ENCODE peak calls at places on chromosomes 6 and 20, in seven cellular contexts. U, R, D, Z, G, A and W are unnamed samples.
A peak's percentile ranks its signal among the peaks of the same experiment; 100 is the strongest.

GRCh38 chr6:30960907-30961673 is 20.3 kb downstream of the MUCL3 start:
- DNase-seq in U (no peak), R (no peak), D (peak; percentile 67), Z (peak; percentile 44), G (no peak), A (no peak), W (no peak)

GRCh38 chr6:25831532-25832306 is at the start of gene SLC17A1:
- DNase-seq in U (no peak), R (no peak), D (no peak), Z (no peak), G (no peak), A (no peak), W (no peak)

GRCh38 chr6:137315081-137315480 is 95.9 kb upstream of the IFNGR1 start:
- DNase-seq in U (no peak), R (no peak), D (no peak), Z (no peak), G (no peak), A (no peak), W (no peak)

GRCh38 chr20:43492101-43492500 is 15.4 kb upstream of the L3MBTL1 start:
- DNase-seq in U (no peak), R (no peak), D (no peak), Z (no peak), G (no peak), A (no peak), W (no peak)

GRCh38 chr20:44946266-44946852 is 13.8 kb downstream of the TOMM34 start:
- DNase-seq in U (no peak), R (no peak), D (no peak), Z (no peak), G (no peak), A (no peak), W (no peak)

GRCh38 chr6:141669141-141669540 is 463.6 kb upstream of the GJE1 start:
- DNase-seq in U (no peak), R (no peak), D (no peak), Z (no peak), G (no peak), A (no peak), W (no peak)

GRCh38 chr20:45972500-45973183 is 639 bp upstream of the ZNF335 start:
- DNase-seq in U (peak; percentile 96), R (no peak), D (peak; percentile 98), Z (no peak), G (peak; percentile 96), A (no peak), W (no peak)

GRCh38 chr6:169789944-169790927 is 38.8 kb downstream of the ERMARD start:
- DNase-seq in U (peak; percentile 84), R (peak; percentile 57), D (peak; percentile 92), Z (peak; percentile 68), G (peak; percentile 71), A (peak; percentile 85), W (peak; percentile 62)

GRCh38 chr6:3382399-3383279 is 74.2 kb downstream of the SLC22A23 start:
- DNase-seq in U (no peak), R (no peak), D (peak; percentile 58), Z (no peak), G (no peak), A (no peak), W (no peak)

GRCh38 chr6:125393449-125393858 is 91.7 kb upstream of the HDDC2 start:
- DNase-seq in U (no peak), R (no peak), D (no peak), Z (no peak), G (no peak), A (no peak), W (no peak)

GRCh38 chr6:89073014-89073620 is 7.4 kb upstream of the PNRC1 start:
- DNase-seq in U (no peak), R (no peak), D (no peak), Z (no peak), G (no peak), A (no peak), W (no peak)

GRCh38 chr20:35277531-35278395 is at the start of gene MMP24OS:
- DNase-seq in U (peak; percentile 95), R (peak; percentile 87), D (peak; percentile 94), Z (peak; percentile 91), G (peak; percentile 92), A (peak; percentile 93), W (peak; percentile 88)

GRCh38 chr20:59364611-59365010 is 64.2 kb downstream of the EDN3 start:
- DNase-seq in U (no peak), R (no peak), D (no peak), Z (no peak), G (peak; percentile 17), A (no peak), W (no peak)

GRCh38 chr20:34017610-34018009 is 23.9 kb downstream of the RALY start:
- DNase-seq in U (no peak), R (no peak), D (peak; percentile 92), Z (no peak), G (no peak), A (no peak), W (no peak)

GRCh38 chr20:34014878-34015277 is 21.2 kb downstream of the RALY start:
- DNase-seq in U (no peak), R (no peak), D (no peak), Z (no peak), G (no peak), A (no peak), W (no peak)

GRCh38 chr20:34016736-34017135 is 23.0 kb downstream of the RALY start:
- DNase-seq in U (no peak), R (no peak), D (no peak), Z (no peak), G (peak; percentile 18), A (no peak), W (no peak)

GRCh38 chr20:34013532-34013931 is 19.8 kb downstream of the RALY start:
- DNase-seq in U (no peak), R (no peak), D (no peak), Z (no peak), G (no peak), A (no peak), W (no peak)

DNA sequence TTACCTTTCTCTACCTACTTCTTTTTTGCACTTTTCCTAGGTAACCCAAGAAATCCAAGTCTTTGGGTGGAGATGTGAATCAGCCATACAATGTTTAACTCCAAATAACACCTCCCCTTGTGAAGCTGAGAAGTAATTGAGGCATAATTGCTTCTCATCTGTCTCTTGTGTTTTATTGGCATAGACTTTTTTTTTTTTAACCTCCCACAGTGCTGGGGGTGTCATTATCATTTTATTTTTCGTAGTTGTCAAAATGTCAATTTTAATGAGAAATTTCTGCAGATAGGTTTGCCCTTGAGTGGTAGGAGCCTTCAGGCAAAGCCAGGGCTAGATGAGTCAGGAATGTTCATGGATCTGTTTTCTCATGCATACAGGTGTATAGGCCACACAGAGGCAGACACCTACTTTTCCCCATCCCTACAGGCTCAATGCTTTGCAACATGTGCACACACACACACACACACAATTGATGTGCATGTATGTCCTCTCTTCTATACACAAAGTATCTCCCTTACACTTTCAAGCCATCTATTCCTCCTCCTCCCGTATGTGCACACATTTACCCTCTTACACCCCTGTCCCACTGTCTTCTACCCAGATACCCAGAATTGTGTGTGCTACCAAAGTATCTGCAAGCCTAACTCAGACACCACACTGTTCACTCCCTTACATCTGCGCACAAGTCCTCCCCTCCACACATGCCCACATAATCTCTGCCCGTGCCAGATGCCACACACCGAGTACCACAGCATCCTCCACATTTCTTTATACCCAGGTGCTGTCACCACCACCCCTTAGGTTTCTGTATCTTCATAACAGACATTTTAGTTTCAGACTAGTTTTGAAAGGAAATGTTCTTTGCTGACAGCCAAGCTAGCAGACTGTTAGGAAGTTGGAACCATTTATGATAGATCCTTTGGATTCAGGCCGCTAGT is 22.0 kb downstream of the RALY start:
- DNase-seq in U (no peak), R (no peak), D (no peak), Z (no peak), G (no peak), A (no peak), W (no peak)
- H3K4me1 ChIP-seq in U (peaks cover 75% of the 10 kb centered on the region), R (peaks cover 19% of the 10 kb centered on the region), D (peaks cover 14% of the 10 kb centered on the region), Z (peaks cover 17% of the 10 kb centered on the region), G (peaks cover 56% of the 10 kb centered on the region), A (peaks cover 12% of the 10 kb centered on the region), W (peaks cover 84% of the 10 kb centered on the region)

GRCh38 chr6:86586195-86586594 is 351.1 kb upstream of the HTR1E start:
- DNase-seq in U (no peak), R (no peak), D (no peak), Z (no peak), G (no peak), A (no peak), W (no peak)
- H3K9me3 ChIP-seq in U (peaks cover 16% of the 10 kb centered on the region), R (no peaks in the 10 kb centered on the region), D (no peaks in the 10 kb centered on the region), Z (peaks cover 3% of the 10 kb centered on the region), G (peaks cover 5% of the 10 kb centered on the region), A (no peaks in the 10 kb centered on the region), W (no peaks in the 10 kb centered on the region)

GRCh38 chr6:157017861-157018260 is 240.7 kb downstream of the ARID1B start:
- DNase-seq in U (no peak), R (no peak), D (peak; percentile 48), Z (no peak), G (no peak), A (no peak), W (no peak)
- H3K4me1 ChIP-seq in U (peaks cover 61% of the 10 kb centered on the region), R (peaks cover 11% of the 10 kb centered on the region), D (peaks cover 28% of the 10 kb centered on the region), Z (no peaks in the 10 kb centered on the region), G (peaks cover 7% of the 10 kb centered on the region), A (peaks cover 15% of the 10 kb centered on the region), W (peaks cover 15% of the 10 kb centered on the region)

GRCh38 chr20:22583773-22584629 is at the start of gene FOXA2:
- DNase-seq in U (no peak), R (peak; percentile 92), D (no peak), Z (peak; percentile 90), G (peak; percentile 93), A (no peak), W (no peak)

GRCh38 chr20:22579711-22580697 is 4.4 kb downstream of the FOXA2 start:
- DNase-seq in U (no peak), R (peak; percentile 62), D (no peak), Z (no peak), G (peak; percentile 74), A (no peak), W (no peak)

GRCh38 chr20:22582960-22583772 is 1.2 kb downstream of the FOXA2 start:
- DNase-seq in U (no peak), R (peak; percentile 40), D (peak; percentile 17), Z (no peak), G (peak; percentile 51), A (no peak), W (no peak)

GRCh38 chr20:22582386-22582959 is 1.9 kb downstream of the FOXA2 start:
- DNase-seq in U (no peak), R (no peak), D (no peak), Z (no peak), G (peak; percentile 54), A (no peak), W (no peak)

DNA sequence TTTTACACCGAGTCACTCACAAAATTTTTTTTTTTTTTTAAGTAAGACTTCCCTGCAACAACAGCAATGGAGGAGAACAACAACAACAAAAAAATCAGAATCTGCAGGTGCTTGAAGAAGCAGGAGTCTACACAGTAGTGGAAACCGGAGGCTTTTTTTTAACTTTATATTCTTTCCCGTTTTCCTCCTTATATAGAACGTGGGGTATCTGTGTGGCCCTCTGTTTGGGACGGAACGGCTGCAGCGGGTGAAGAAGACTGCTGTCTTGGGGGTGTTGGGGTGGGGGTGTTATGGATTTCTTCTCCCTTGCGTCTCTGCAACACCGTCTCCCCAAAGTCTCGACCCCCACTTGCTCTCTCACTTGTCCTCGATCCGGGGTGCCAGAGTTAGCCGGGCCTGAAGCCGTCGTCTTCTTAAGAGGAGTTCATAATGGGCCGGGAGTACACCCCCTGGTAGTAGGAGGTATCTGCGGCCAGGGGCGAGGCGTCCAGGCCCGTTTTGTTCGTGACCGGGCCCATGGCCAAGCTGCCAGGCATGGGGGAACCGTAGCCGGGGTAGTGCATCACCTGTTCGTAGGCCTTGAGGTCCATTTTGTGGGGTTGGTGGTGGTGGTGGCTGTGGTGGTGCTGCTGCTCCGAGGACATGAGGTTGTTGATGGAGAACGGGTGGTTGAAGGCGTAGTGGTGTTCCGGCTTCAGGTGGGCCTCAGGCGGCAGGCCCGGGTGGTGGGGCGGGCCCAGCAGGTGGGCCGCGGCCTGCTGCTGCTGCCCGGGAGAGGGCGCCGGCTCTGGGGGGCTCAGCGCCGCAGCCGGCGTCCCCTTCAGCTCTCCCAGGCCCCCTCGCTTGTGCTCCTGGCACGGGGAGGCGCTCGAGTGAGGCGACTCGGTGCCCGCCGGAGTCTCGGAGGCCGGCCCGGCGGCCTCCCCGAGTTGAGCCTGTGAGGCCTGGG is 2.7 kb downstream of the FOXA2 start:
- DNase-seq in U (no peak), R (no peak), D (no peak), Z (no peak), G (peak; percentile 54), A (no peak), W (no peak)
- H3K9me3 ChIP-seq in U (no peaks in the 10 kb centered on the region), R (no peaks in the 10 kb centered on the region), D (no peaks in the 10 kb centered on the region), Z (no peaks in the 10 kb centered on the region), G (no peaks in the 10 kb centered on the region), A (no peaks in the 10 kb centered on the region), W (no peaks in the 10 kb centered on the region)